ENCODE peak calls at places on chromosomes 4 and X, in four cellular contexts. S is HepG2, T is SK-N-SH, I is K562. Q is an unnamed sample.

GRCh38 chrX:41705680-41706374 is 17.1 kb downstream of the GPR34 start:
- DNase-seq in T (no peak), S (no peak), I (no peak), Q (peak; percentile 80)

GRCh38 chr4:8391972-8392371 is 48.6 kb downstream of the ACOX3 start:
- DNase-seq in S (no peak), I (no peak), T (no peak), Q (no peak)

GRCh38 chrX:144732588-144732987 is 514.7 kb upstream of the SPANXN1 start:
- DNase-seq in T (no peak), I (no peak), S (no peak), Q (no peak)

GRCh38 chrX:154653048-154653401 is 354 bp downstream of the CTAG2 start:
- DNase-seq in T (no peak), I (no peak), S (no peak), Q (no peak)

GRCh38 chr4:23332266-23332665 is 557.6 kb downstream of the PPARGC1A start:
- DNase-seq in I (no peak), S (no peak), T (no peak), Q (no peak)

GRCh38 chr4:155400893-155401292 is 24.1 kb upstream of the MAP9 start:
- DNase-seq in T (no peak), S (no peak), I (no peak), Q (no peak)

GRCh38 chr4:74623041-74623440 is 171.3 kb downstream of the BTC start:
- DNase-seq in T (peak; percentile 5), I (peak; percentile 61), S (peak; percentile 66), Q (peak; percentile 55)

GRCh38 chr4:36064147-36064546 is 180.2 kb downstream of the ARAP2 start:
- DNase-seq in T (no peak), I (no peak), S (no peak), Q (no peak)

GRCh38 chr4:24772061-24772705 is 23.2 kb upstream of the SOD3 start:
- DNase-seq in T (no peak), S (no peak), I (no peak), Q (no peak)

GRCh38 chrX:105662248-105662647 is 160.1 kb upstream of the NRK start:
- DNase-seq in I (no peak), S (no peak), T (no peak), Q (no peak)

GRCh38 chr4:183284965-183285364 is 35.1 kb downstream of the CLDN22 start:
- DNase-seq in S (no peak), I (no peak), T (no peak), Q (no peak)

GRCh38 chr4:14695411-14695810 is 306.9 kb upstream of the CPEB2 start:
- DNase-seq in T (no peak), I (no peak), S (no peak), Q (no peak)

GRCh38 chrX:109629310-109629709 is 4.3 kb upstream of the KCNE5 start:
- DNase-seq in S (no peak), I (no peak), T (peak; percentile 36), Q (no peak)

GRCh38 chrX:130014356-130014755 is 31.9 kb downstream of the BCORL1 start:
- DNase-seq in I (no peak), T (no peak), S (no peak), Q (no peak)

GRCh38 chr4:20078644-20079043 is 173.1 kb upstream of the SLIT2 start:
- DNase-seq in S (no peak), I (no peak), T (no peak), Q (no peak)

GRCh38 chr4:2698951-2699505 is 57.1 kb downstream of the TNIP2 start:
- DNase-seq in T (no peak), S (no peak), I (no peak), Q (no peak)

GRCh38 chrX:70554523-70554922 is 109.9 kb downstream of the DLG3 start:
- DNase-seq in I (no peak), S (no peak), T (no peak), Q (no peak)

GRCh38 chr4:175787948-175788347 is 24.1 kb downstream of the GPM6A start:
- DNase-seq in S (no peak), T (no peak), I (no peak), Q (no peak)

GRCh38 chr4:109811707-109812106 is 3.9 kb upstream of the GAR1 start:
- DNase-seq in S (no peak), T (no peak), I (no peak), Q (no peak)

GRCh38 chr4:112652216-112652615 is 15.3 kb downstream of the LARP7 start:
- DNase-seq in S (no peak), I (no peak), T (no peak), Q (no peak)

GRCh38 chr4:48127231-48127881 is 6.7 kb downstream of the TXK start:
- DNase-seq in I (no peak), S (no peak), T (no peak), Q (no peak)

GRCh38 chr4:180449395-180449956 is 1793.7 kb upstream of the TENM3 start:
- DNase-seq in I (no peak), S (peak; percentile 46), T (peak; percentile 53), Q (no peak)

GRCh38 chrX:40035726-40036125 is 62.0 kb downstream of the BCOR start:
- DNase-seq in T (no peak), I (no peak), S (peak; percentile 18), Q (no peak)

GRCh38 chr4:122806981-122807679 is 19.5 kb upstream of the FGF2 start:
- DNase-seq in T (no peak), S (no peak), I (no peak), Q (no peak)

GRCh38 chr4:66160606-66161005 is 490.3 kb upstream of the EPHA5 start:
- DNase-seq in T (no peak), S (no peak), I (no peak), Q (no peak)

GRCh38 chr4:16573181-16573580 is 325.3 kb downstream of the LDB2 start:
- DNase-seq in S (no peak), I (no peak), T (no peak), Q (no peak)

GRCh38 chr4:7978489-7978888 is 38.8 kb upstream of the AFAP1 start:
- DNase-seq in T (no peak), S (no peak), I (no peak), Q (no peak)

GRCh38 chr4:147862043-147862692 is 130.3 kb downstream of the ARHGAP10 start:
- DNase-seq in I (no peak), S (no peak), T (peak; percentile 87), Q (no peak)

GRCh38 chr4:112637552-112637866 is 566 bp downstream of the LARP7 start:
- DNase-seq in T (peak; percentile 5), I (no peak), S (no peak), Q (no peak)

GRCh38 chrX:103254171-103254824 is 657 bp downstream of the TCEAL8 start:
- DNase-seq in I (peak; percentile 37), S (peak; percentile 5), T (peak; percentile 55), Q (no peak)

GRCh38 chr4:38976308-38976707 is 55.9 kb downstream of the TMEM156 start:
- DNase-seq in S (no peak), T (peak; percentile 34), I (no peak), Q (no peak)

GRCh38 chr4:93842512-93843252 is 14.1 kb downstream of the ATOH1 start:
- DNase-seq in S (peak; percentile 20), T (no peak), I (no peak), Q (no peak)

DNA sequence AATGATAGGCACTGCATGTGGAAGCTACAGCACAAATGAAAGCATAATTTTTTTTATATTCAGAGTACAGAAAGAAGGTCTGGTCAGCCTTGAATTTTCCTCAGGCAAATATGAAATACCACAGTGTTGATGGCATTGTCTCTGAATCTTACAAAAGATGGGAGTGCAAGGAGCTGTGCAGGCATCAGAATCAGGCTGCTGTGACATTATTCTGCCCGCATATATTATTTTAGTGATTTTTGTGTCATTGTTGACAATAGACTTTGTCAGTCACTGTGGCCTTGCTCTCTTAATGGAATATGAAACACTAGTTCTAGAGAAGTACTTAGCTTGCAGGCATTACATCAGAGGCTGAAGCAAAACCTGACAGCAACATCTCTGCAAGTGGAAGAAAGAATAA is 42.5 kb downstream of the SYTL5 start:
- DNase-seq in S (no peak), I (no peak), T (no peak), Q (no peak)
- TF ChIP-seq REST in S (no peak), I (no peak), T (no peak), Q (no peak)

DNA sequence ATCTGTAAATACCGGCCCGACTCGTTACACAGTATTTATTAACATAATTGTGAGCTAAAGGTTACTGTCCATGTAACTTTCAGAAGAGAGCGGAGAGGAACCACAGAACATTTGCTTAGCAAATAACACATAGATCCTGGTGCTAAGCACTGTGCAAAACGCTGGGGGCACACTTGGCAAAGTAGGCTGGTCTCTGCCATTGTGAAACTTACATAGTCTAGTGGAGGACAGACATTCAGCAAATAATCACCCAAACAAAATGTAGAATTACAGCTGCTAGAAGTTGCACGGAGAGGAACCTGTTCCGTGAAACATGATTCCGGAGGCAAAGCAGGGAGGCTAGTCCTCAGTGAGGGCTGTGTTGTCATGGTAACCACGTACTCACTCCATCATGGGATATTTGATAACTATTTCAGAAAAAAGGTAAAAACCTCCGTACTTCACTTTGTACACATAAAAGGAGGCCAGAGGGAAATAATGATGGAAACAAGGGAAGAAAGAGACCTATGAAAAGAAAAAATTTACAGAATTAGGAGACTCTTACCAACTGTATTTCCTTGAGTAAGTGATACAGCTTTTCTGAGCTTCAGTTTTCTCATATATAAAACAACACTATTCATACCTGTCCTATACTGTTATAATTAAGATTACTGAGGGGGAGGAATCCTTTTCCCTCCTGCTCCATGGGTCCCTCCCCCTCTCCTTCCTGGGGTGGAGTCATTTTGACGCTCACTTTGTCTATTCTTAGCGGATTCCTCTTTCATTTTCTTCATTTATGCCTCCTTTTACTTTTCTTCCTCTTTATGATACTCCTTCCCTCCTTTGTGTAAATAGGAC is 760 bp upstream of the RASGEF1B start:
- DNase-seq in S (peak; percentile 24), I (peak; percentile 47), T (peak; percentile 23), Q (peak; percentile 59)
- TF ChIP-seq CTCF in S (peak; percentile 20), I (peak; percentile 14), T (peak; percentile 14), Q (peak; percentile 41)

DNA sequence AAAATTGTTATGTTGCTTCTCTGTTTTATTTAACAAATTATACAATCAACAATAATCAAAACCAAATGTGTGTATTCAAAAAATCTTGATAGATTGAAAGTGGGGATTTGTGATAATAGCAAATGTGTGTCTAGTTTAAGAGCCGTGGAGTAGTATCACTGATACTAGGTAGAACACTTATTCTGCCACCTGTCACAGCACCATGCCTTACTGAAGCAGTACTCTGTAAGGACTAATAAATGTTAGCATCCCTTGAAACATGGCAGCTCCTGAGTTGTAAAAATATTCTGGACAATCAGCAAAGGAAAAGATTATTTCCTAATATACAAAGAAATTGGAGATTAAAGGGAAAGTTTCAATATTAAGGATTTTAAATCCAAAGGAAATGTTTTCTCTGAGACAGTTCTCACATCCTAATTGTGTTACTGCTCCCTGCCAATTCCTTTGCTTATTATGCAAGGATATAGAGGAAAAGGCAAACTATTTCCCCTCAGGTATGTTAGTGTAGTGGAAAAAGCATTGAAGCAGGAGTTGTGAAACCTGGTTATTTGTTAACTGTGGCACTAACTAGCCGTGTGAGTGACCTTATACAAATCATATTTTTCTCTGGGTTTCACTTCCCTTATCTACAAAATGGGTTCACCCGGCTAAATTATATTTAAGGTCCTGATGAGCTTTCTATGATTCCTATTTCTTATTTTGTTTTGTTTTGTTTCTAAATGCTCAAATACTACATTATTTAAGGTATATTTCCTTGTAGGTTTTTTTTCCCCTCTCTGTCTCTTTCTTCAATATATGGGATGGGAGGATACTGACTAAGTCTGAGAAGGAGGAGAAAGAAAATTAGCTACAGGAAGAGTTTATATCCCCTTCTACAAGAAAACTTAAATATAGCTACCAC is 303.2 kb downstream of the ARHGAP24 start:
- DNase-seq in I (no peak), T (no peak), S (no peak), Q (no peak)
- TF ChIP-seq REST in I (no peak), T (no peak), S (no peak), Q (no peak)

DNA sequence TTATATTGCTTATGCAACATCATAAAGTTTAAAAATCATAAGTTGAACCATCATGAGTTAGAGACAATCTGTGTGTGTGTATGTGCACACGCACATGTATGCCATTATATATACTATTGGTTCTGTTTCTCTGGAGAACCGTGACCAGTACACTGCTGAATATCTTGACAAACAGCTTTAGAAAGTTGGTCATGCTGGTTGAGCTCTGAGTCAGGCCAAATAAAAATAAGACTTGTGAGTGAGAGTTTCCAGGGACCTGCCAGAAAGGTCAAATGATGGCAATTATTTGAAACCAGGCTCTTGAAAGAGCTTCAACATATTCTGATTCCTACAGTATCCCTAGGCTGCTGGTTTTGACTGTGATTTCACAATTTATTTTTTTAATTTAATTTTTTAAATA is 238.7 kb downstream of the PRR32 start:
- DNase-seq in I (no peak), T (no peak), S (no peak), Q (no peak)
- TF ChIP-seq CTCF in I (no peak), T (no peak), S (no peak), Q (no peak)